ENCODE peak calls at places on chromosomes 11 and 22, in five cellular contexts. One of them, this sample, is unnamed.

GRCh38 chr11:2999464-2999998 is 7.4 kb upstream of the NAP1L4 start:
- DNase-seq in HT1080: no peak
- DNase-seq in HTR-8/SVneo: no peak
- DNase-seq in activated effector memory CD4-positive, alpha-beta T cell treated with anti-CD3 and anti-CD28 coated beads, Interleukin-2, amount 50 U/mL, for 16 hours: no peak
- DNase-seq in ACHN: no peak
- DNase-seq in this sample: no peak

GRCh38 chr11:95922099-95922498 is 1.8 kb downstream of the MTMR2 start:
- DNase-seq in HT1080: no peak
- DNase-seq in HTR-8/SVneo: no peak
- DNase-seq in activated effector memory CD4-positive, alpha-beta T cell treated with anti-CD3 and anti-CD28 coated beads, Interleukin-2, amount 50 U/mL, for 16 hours: no peak
- DNase-seq in ACHN: no peak
- DNase-seq in this sample: no peak

GRCh38 chr11:83140691-83141455 is 16.1 kb upstream of the PCF11 start:
- DNase-seq in HT1080: no peak
- DNase-seq in HTR-8/SVneo: no peak
- DNase-seq in activated effector memory CD4-positive, alpha-beta T cell treated with anti-CD3 and anti-CD28 coated beads, Interleukin-2, amount 50 U/mL, for 16 hours: no peak
- DNase-seq in ACHN: no peak
- DNase-seq in this sample: no peak

GRCh38 chr11:8237453-8237852 is 26.2 kb downstream of the LMO1 start:
- DNase-seq in HT1080: no peak
- DNase-seq in HTR-8/SVneo: no peak
- DNase-seq in activated effector memory CD4-positive, alpha-beta T cell treated with anti-CD3 and anti-CD28 coated beads, Interleukin-2, amount 50 U/mL, for 16 hours: no peak
- DNase-seq in ACHN: no peak
- DNase-seq in this sample: no peak

GRCh38 chr11:74723511-74723910 is 7.7 kb downstream of the CHRDL2 start:
- DNase-seq in HT1080: no peak
- DNase-seq in HTR-8/SVneo: no peak
- DNase-seq in activated effector memory CD4-positive, alpha-beta T cell treated with anti-CD3 and anti-CD28 coated beads, Interleukin-2, amount 50 U/mL, for 16 hours: no peak
- DNase-seq in ACHN: no peak
- DNase-seq in this sample: no peak

GRCh38 chr11:107705027-107705426 is 6.8 kb downstream of the SLN start:
- DNase-seq in HT1080: peak; percentile 97
- DNase-seq in HTR-8/SVneo: peak; percentile 68
- DNase-seq in activated effector memory CD4-positive, alpha-beta T cell treated with anti-CD3 and anti-CD28 coated beads, Interleukin-2, amount 50 U/mL, for 16 hours: no peak
- DNase-seq in ACHN: peak; percentile 87
- DNase-seq in this sample: no peak

GRCh38 chr11:26187639-26188038 is 144.3 kb upstream of the ANO3 start:
- DNase-seq in HT1080: peak; percentile 49
- DNase-seq in HTR-8/SVneo: peak; percentile 10
- DNase-seq in activated effector memory CD4-positive, alpha-beta T cell treated with anti-CD3 and anti-CD28 coated beads, Interleukin-2, amount 50 U/mL, for 16 hours: no peak
- DNase-seq in ACHN: peak; percentile 6
- DNase-seq in this sample: no peak

GRCh38 chr11:46106530-46107407 is 14.5 kb downstream of the PHF21A start:
- DNase-seq in HT1080: no peak
- DNase-seq in HTR-8/SVneo: no peak
- DNase-seq in activated effector memory CD4-positive, alpha-beta T cell treated with anti-CD3 and anti-CD28 coated beads, Interleukin-2, amount 50 U/mL, for 16 hours: no peak
- DNase-seq in ACHN: no peak
- DNase-seq in this sample: no peak

GRCh38 chr22:20904008-20904979 is 12.9 kb upstream of the CRKL start:
- DNase-seq in HT1080: peak; percentile 86
- DNase-seq in HTR-8/SVneo: peak; percentile 43
- DNase-seq in activated effector memory CD4-positive, alpha-beta T cell treated with anti-CD3 and anti-CD28 coated beads, Interleukin-2, amount 50 U/mL, for 16 hours: no peak
- DNase-seq in ACHN: peak; percentile 10
- DNase-seq in this sample: peak; percentile 47

GRCh38 chr22:19177164-19178064 is 1.1 kb downstream of the SLC25A1 start:
- DNase-seq in HT1080: no peak
- DNase-seq in HTR-8/SVneo: no peak
- DNase-seq in activated effector memory CD4-positive, alpha-beta T cell treated with anti-CD3 and anti-CD28 coated beads, Interleukin-2, amount 50 U/mL, for 16 hours: no peak
- DNase-seq in ACHN: no peak
- DNase-seq in this sample: no peak

GRCh38 chr11:48107188-48107704 is 109.4 kb upstream of the OR4B1 start:
- DNase-seq in HT1080: peak; percentile 86
- DNase-seq in HTR-8/SVneo: peak; percentile 21
- DNase-seq in activated effector memory CD4-positive, alpha-beta T cell treated with anti-CD3 and anti-CD28 coated beads, Interleukin-2, amount 50 U/mL, for 16 hours: peak; percentile 72
- DNase-seq in ACHN: peak; percentile 35
- DNase-seq in this sample: no peak

GRCh38 chr11:61756452-61757212 is 4.2 kb downstream of the MYRF start:
- DNase-seq in HT1080: peak; percentile 87
- DNase-seq in HTR-8/SVneo: peak; percentile 68
- DNase-seq in activated effector memory CD4-positive, alpha-beta T cell treated with anti-CD3 and anti-CD28 coated beads, Interleukin-2, amount 50 U/mL, for 16 hours: no peak
- DNase-seq in ACHN: peak; percentile 82
- DNase-seq in this sample: peak; percentile 94

GRCh38 chr11:113806403-113806802 is 26.8 kb downstream of the CLDN25 start:
- DNase-seq in HT1080: peak; percentile 37
- DNase-seq in HTR-8/SVneo: peak; percentile 28
- DNase-seq in activated effector memory CD4-positive, alpha-beta T cell treated with anti-CD3 and anti-CD28 coated beads, Interleukin-2, amount 50 U/mL, for 16 hours: no peak
- DNase-seq in ACHN: peak; percentile 29
- DNase-seq in this sample: no peak

GRCh38 chr22:44815099-44816070 is 63.0 kb downstream of the ARHGAP8 start:
- DNase-seq in HT1080: no peak
- DNase-seq in HTR-8/SVneo: no peak
- DNase-seq in activated effector memory CD4-positive, alpha-beta T cell treated with anti-CD3 and anti-CD28 coated beads, Interleukin-2, amount 50 U/mL, for 16 hours: no peak
- DNase-seq in ACHN: no peak
- DNase-seq in this sample: no peak

GRCh38 chr11:94880216-94880615 is 93.1 kb downstream of the CWC15 start:
- DNase-seq in HT1080: peak; percentile 88
- DNase-seq in HTR-8/SVneo: no peak
- DNase-seq in activated effector memory CD4-positive, alpha-beta T cell treated with anti-CD3 and anti-CD28 coated beads, Interleukin-2, amount 50 U/mL, for 16 hours: no peak
- DNase-seq in ACHN: peak; percentile 52
- DNase-seq in this sample: peak; percentile 67